ENCODE peak calls at places on chromosome 18, in ten cellular contexts. M, Y, J, N, P, H, S, V, W and T are unnamed samples.

GRCh38 chr18:1732143-1732542 is 827.5 kb downstream of the ADCYAP1 start:
- DNase-seq in N (no peak), H (no peak), Y (no peak), S (no peak), W (no peak), J (no peak), M (no peak), P (no peak), V (no peak), T (no peak)

GRCh38 chr18:76757343-76757742 is 65.0 kb upstream of the ZNF236 start:
- DNase-seq in N (no peak), W (no peak), M (no peak), V (no peak), P (no peak), S (no peak), H (no peak), J (no peak), Y (no peak), T (no peak)

GRCh38 chr18:23207191-23207955 is 72.1 kb downstream of the CABLES1 start:
- DNase-seq in J (no peak), M (no peak), P (no peak), H (peak), S (no peak), V (peak), W (peak), Y (no peak), N (no peak), T (no peak)

GRCh38 chr18:23053756-23054457 is 81.4 kb upstream of the CABLES1 start:
- DNase-seq in M (peak), S (no peak), J (peak), H (peak), V (no peak), Y (no peak), P (no peak), N (no peak), W (peak), T (no peak)

GRCh38 chr18:76970749-76971148 is 148.4 kb downstream of the ZNF236 start:
- DNase-seq in P (no peak), Y (no peak), N (peak), S (no peak), W (no peak), J (no peak), H (no peak), V (no peak), M (no peak), T (no peak)

GRCh38 chr18:22048932-22049615 is 120.3 kb upstream of the GATA6 start:
- DNase-seq in J (no peak), V (no peak), P (no peak), Y (no peak), M (no peak), H (no peak), S (no peak), W (no peak), N (no peak), T (no peak)

GRCh38 chr18:45374878-45375630 is 240.2 kb upstream of the SLC14A2 start:
- DNase-seq in H (no peak), W (no peak), P (no peak), Y (no peak), V (no peak), J (no peak), M (no peak), S (no peak), N (no peak), T (no peak)

GRCh38 chr18:10213526-10213925 is 240.9 kb upstream of the APCDD1 start:
- DNase-seq in J (no peak), Y (no peak), M (peak), V (no peak), P (no peak), N (no peak), H (no peak), S (no peak), W (peak), T (peak)

GRCh38 chr18:394997-395383 is 105.5 kb downstream of the COLEC12 start:
- DNase-seq in V (no peak), S (no peak), M (peak), Y (peak), H (no peak), J (no peak), P (no peak), W (peak), N (peak), T (no peak)

DNA sequence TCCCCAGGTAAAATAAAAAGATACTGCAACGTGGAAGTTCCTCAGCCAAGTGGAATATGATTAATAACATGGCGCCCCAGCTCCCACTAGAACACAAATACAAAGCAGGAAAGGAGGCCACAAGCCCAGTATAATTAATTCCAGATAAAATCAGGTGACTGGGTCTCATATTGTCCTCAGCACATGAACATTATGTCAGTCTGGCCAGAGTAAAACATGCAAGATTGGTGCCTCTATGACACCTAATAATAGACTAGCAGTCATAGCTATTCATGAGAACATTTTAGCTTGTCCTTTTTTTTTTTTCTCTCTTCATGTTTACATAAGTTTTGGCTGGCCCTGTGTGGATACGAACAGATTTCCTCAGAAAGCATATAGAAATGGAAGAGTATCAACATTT is 523.9 kb upstream of the SETBP1 start:
- DNase-seq in P (no peak), J (no peak), Y (no peak), S (no peak), N (no peak), W (no peak), M (no peak), V (no peak), H (no peak), T (no peak)
- H3K27ac ChIP-seq in P (no peak), J (no peak), Y (no peak), S (no peak), N (no peak), W (no peak), M (no peak), V (no peak), H (no peak), T (no peak)

GRCh38 chr18:79576686-79577351 is 102.8 kb upstream of the CTDP1 start:
- DNase-seq in W (peak), S (no peak), H (peak), P (peak), Y (peak), J (no peak), N (peak), M (no peak), V (no peak), T (no peak)
- TF ChIP-seq CTCF in W (no peak), S (no peak), H (no peak), P (no peak), Y (no peak), J (no peak), N (peak), M (no peak), V (no peak), T (no peak)

GRCh38 chr18:75208836-75209128 is 157 bp downstream of the PTGR3 start:
- DNase-seq in P (no peak), S (no peak), V (no peak), Y (peak), W (no peak), M (no peak), H (peak), J (no peak), N (no peak), T (peak)
- H3K27ac ChIP-seq in P (peak), S (peak), V (peak), Y (peak), W (peak), M (peak), H (peak), J (peak), N (peak), T (peak)

DNA sequence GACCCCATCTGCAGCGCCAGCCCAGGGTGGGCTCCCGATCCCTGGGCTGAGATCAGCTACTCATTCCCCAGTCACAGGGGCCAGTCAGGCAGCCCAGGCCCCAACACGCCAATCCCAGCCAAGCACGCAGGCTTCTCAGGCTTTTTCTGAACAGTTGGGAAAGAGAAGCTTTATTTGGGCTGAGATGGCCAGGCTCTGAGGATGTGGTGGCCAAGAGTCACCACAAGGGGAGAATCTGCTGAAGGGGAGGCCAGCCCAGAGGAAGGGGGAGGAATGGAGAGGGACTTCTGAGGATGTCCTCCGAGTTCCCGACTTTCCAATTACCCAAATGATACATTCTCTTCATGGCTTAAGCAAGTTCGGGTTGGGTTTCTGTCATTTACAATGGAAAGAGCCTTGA is 2.8 kb upstream of the DIPK1C start:
- DNase-seq in S (no peak), M (no peak), H (no peak), Y (no peak), W (no peak), P (peak), J (no peak), V (no peak), N (no peak), T (no peak)
- TF ChIP-seq CTCF in S (no peak), M (peak), H (no peak), Y (no peak), W (no peak), P (peak), J (no peak), V (peak), N (no peak), T (no peak)

GRCh38 chr18:54805571-54806334 is 22.5 kb upstream of the RAB27B start:
- DNase-seq in S (no peak), V (no peak), P (no peak), Y (no peak), H (no peak), W (peak), N (no peak), M (peak), J (no peak), T (no peak)
- H3K27ac ChIP-seq in S (no peak), V (no peak), P (no peak), Y (no peak), H (no peak), W (no peak), N (no peak), M (no peak), J (no peak), T (no peak)

DNA sequence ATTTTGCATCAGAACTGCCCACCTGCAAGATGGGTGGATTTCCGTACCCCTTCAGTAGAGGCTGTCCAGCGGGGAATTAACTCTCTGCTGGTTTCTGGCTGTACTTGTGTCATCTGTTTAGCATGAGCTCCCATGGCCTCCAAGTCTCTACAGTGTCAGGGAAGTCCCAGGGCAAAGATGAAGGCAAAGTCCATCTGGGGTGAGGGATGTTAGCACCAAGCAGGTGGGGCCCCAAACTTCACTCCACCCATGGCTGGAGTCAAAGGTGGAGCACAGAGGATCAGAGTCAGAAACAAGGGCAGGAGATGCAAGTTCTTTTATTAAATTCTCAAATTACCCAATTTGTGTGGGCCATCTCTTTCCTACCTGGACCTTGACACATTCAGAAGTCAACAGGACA is 78.0 kb downstream of the TNFRSF11A start:
- DNase-seq in P (no peak), H (no peak), M (no peak), W (no peak), V (no peak), J (no peak), N (no peak), Y (no peak), S (no peak), T (no peak)
- TF ChIP-seq CTCF in P (no peak), H (no peak), M (no peak), W (no peak), V (no peak), J (no peak), N (no peak), Y (no peak), S (no peak), T (no peak)

GRCh38 chr18:48022531-48023330 is 92.3 kb upstream of the SMAD2 start:
- DNase-seq in Y (no peak), M (peak), P (no peak), N (no peak), J (peak), W (peak), V (peak), H (no peak), S (no peak), T (no peak)
- H3K27ac ChIP-seq in Y (no peak), M (no peak), P (no peak), N (peak), J (peak), W (no peak), V (no peak), H (no peak), S (no peak), T (no peak)

GRCh38 chr18:36281941-36282340 is 15.6 kb upstream of the FHOD3 start:
- DNase-seq in V (no peak), P (no peak), W (no peak), N (no peak), Y (no peak), S (no peak), M (no peak), H (no peak), J (no peak), T (no peak)
- TF ChIP-seq CTCF in V (no peak), P (no peak), W (no peak), N (no peak), Y (no peak), S (no peak), M (no peak), H (no peak), J (no peak), T (no peak)